ENCODE peak calls at places on chromosomes 6 and 20, in seven cellular contexts. H is adrenal gland, M is H9, P is tibial artery, G is upper lobe of right lung, O is fibroblast of lung, E is OCI-LY7. F is an unnamed sample.
A peak's percentile ranks its signal among the peaks of the same experiment; 100 is the strongest.

GRCh38 chr6:5379647-5380242 is 118.4 kb downstream of the FARS2 start:
- DNase-seq in H (peak; percentile 5), M (peak; percentile 59), P (no peak), G (no peak), O (no peak), E (peak; percentile 46), F (no peak)

GRCh38 chr20:33015114-33015491 is 7.6 kb downstream of the BPIFB2 start:
- DNase-seq in H (no peak), M (no peak), P (no peak), G (no peak), O (no peak), E (no peak), F (no peak)

GRCh38 chr6:3260772-3261517 is 2.2 kb downstream of the PSMG4 start:
- DNase-seq in H (no peak), M (no peak), P (no peak), G (no peak), O (no peak), E (no peak), F (no peak)

GRCh38 chr6:158445426-158446085 is 114.3 kb upstream of the TMEM181 start:
- DNase-seq in H (no peak), M (no peak), P (no peak), G (no peak), O (peak; percentile 66), E (no peak), F (no peak)

GRCh38 chr6:5435449-5435848 is 174.1 kb downstream of the FARS2 start:
- DNase-seq in H (peak; percentile 16), M (no peak), P (no peak), G (no peak), O (peak; percentile 83), E (no peak), F (no peak)

GRCh38 chr6:137237413-137238170 is 18.4 kb upstream of the IFNGR1 start:
- DNase-seq in H (no peak), M (no peak), P (no peak), G (no peak), O (peak; percentile 87), E (no peak), F (no peak)

GRCh38 chr6:110468696-110469095 is 7.7 kb downstream of the SLC22A16 start:
- DNase-seq in H (no peak), M (peak; percentile 41), P (no peak), G (no peak), O (no peak), E (no peak), F (no peak)

GRCh38 chr6:158978752-158979151 is 21.2 kb downstream of the RSPH3 start:
- DNase-seq in H (no peak), M (no peak), P (no peak), G (no peak), O (peak; percentile 59), E (no peak), F (no peak)

GRCh38 chr20:14724465-14724864 is 387.1 kb upstream of the FLRT3 start:
- DNase-seq in H (no peak), M (no peak), P (no peak), G (no peak), O (no peak), E (no peak), F (no peak)

GRCh38 chr20:62524486-62524885 is 48.7 kb upstream of the GATA5 start:
- DNase-seq in H (no peak), M (no peak), P (no peak), G (no peak), O (no peak), E (no peak), F (no peak)

GRCh38 chr6:125363360-125364121 is 61.8 kb upstream of the HDDC2 start:
- DNase-seq in H (peak; percentile 52), M (peak; percentile 72), P (peak; percentile 95), G (peak; percentile 64), O (peak; percentile 58), E (no peak), F (no peak)

GRCh38 chr6:150628908-150629307 is 29.2 kb downstream of the PLEKHG1 start:
- DNase-seq in H (no peak), M (no peak), P (no peak), G (no peak), O (no peak), E (no peak), F (no peak)

GRCh38 chr6:43951063-43951755 is 176.0 kb downstream of the MRPL14 start:
- DNase-seq in H (peak; percentile 84), M (peak; percentile 91), P (peak; percentile 61), G (peak; percentile 77), O (no peak), E (peak; percentile 28), F (no peak)

GRCh38 chr20:2846698-2847097 is 6.2 kb downstream of the VPS16 start:
- DNase-seq in H (no peak), M (no peak), P (no peak), G (no peak), O (no peak), E (no peak), F (no peak)

GRCh38 chr6:26270903-26271639 is 93.9 kb upstream of the BTN3A2 start:
- DNase-seq in H (peak; percentile 82), M (peak; percentile 86), P (peak; percentile 76), G (peak; percentile 69), O (peak; percentile 86), E (peak; percentile 98), F (peak; percentile 64)

GRCh38 chr20:6075428-6076219 is 21.8 kb upstream of the LRRN4 start:
- DNase-seq in H (peak; percentile 61), M (no peak), P (no peak), G (no peak), O (peak; percentile 52), E (no peak), F (no peak)

GRCh38 chr6:168158980-168159349 is 80.0 kb upstream of the FRMD1 start:
- DNase-seq in H (no peak), M (no peak), P (no peak), G (no peak), O (no peak), E (no peak), F (no peak)

GRCh38 chr6:106161893-106162292 is 75.8 kb downstream of the PRDM1 start:
- DNase-seq in H (no peak), M (no peak), P (no peak), G (no peak), O (no peak), E (no peak), F (no peak)

GRCh38 chr6:106163446-106163965 is 77.4 kb downstream of the PRDM1 start:
- DNase-seq in H (peak; percentile 58), M (peak; percentile 52), P (no peak), G (no peak), O (peak; percentile 81), E (peak; percentile 74), F (peak; percentile 22)

GRCh38 chr6:106161475-106161874 is 75.3 kb downstream of the PRDM1 start:
- DNase-seq in H (no peak), M (no peak), P (no peak), G (no peak), O (no peak), E (no peak), F (no peak)

GRCh38 chr6:106163966-106164877 is 78.1 kb downstream of the PRDM1 start:
- DNase-seq in H (peak; percentile 38), M (no peak), P (no peak), G (peak; percentile 71), O (peak; percentile 84), E (peak; percentile 83), F (no peak)

DNA sequence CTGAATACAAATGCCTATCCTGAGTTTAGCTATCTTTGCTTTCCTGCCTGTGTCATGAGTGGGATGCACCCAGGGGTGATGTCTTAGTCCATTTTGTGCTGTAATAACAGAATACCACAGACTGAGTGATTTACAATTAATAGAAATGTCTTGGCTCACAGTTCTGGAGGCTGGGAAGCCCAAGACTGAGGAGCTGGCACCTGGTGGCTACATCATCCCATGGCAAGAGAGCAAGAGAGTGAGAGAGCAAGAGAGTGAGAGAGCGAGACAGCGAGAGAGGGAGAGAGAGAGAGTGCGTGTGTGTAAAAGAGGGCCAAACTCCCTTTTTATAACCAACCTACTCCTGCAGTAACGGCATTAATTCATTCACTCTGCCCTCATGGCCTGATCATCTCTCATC is 76.8 kb downstream of the PRDM1 start:
- DNase-seq in H (no peak), M (no peak), P (no peak), G (no peak), O (peak; percentile 63), E (peak; percentile 47), F (no peak)
- TF ChIP-seq CTCF in H (no peak), M (no peak), P (no peak), G (no peak), O (no peak), E (peak; percentile 30), F (no peak)

GRCh38 chr20:34084227-34084923 is 27.7 kb downstream of the EIF2S2 start:
- DNase-seq in H (no peak), M (no peak), P (no peak), G (no peak), O (no peak), E (peak; percentile 40), F (no peak)
- H3K27ac ChIP-seq in H (peak overlapping the region; percentile 68), M (no peak overlapping the region), P (peak overlapping the region; percentile 64), G (no peak overlapping the region), O (no peak overlapping the region), E (peak overlapping the region; percentile 87), F (no peak overlapping the region)

GRCh38 chr6:31887173-31887572 is 8.4 kb upstream of the SLC44A4 start:
- DNase-seq in H (no peak), M (no peak), P (no peak), G (no peak), O (no peak), E (no peak), F (no peak)

GRCh38 chr6:31886426-31887068 is 7.8 kb upstream of the SLC44A4 start:
- DNase-seq in H (no peak), M (no peak), P (no peak), G (no peak), O (no peak), E (no peak), F (no peak)

GRCh38 chr6:31887608-31888007 is 8.8 kb upstream of the SLC44A4 start:
- DNase-seq in H (no peak), M (no peak), P (no peak), G (no peak), O (no peak), E (no peak), F (no peak)

GRCh38 chr6:31889331-31889972 is 8.0 kb downstream of the EHMT2 start:
- DNase-seq in H (no peak), M (no peak), P (no peak), G (no peak), O (no peak), E (no peak), F (no peak)

GRCh38 chr6:31888281-31889258 is 8.9 kb downstream of the EHMT2 start:
- DNase-seq in H (no peak), M (peak; percentile 52), P (no peak), G (peak; percentile 73), O (no peak), E (peak; percentile 38), F (peak; percentile 40)
- TF ChIP-seq CTCF in H (peak; percentile 51), M (peak; percentile 81), P (peak; percentile 51), G (peak; percentile 70), O (peak; percentile 67), E (peak; percentile 90), F (peak; percentile 84)

DNA sequence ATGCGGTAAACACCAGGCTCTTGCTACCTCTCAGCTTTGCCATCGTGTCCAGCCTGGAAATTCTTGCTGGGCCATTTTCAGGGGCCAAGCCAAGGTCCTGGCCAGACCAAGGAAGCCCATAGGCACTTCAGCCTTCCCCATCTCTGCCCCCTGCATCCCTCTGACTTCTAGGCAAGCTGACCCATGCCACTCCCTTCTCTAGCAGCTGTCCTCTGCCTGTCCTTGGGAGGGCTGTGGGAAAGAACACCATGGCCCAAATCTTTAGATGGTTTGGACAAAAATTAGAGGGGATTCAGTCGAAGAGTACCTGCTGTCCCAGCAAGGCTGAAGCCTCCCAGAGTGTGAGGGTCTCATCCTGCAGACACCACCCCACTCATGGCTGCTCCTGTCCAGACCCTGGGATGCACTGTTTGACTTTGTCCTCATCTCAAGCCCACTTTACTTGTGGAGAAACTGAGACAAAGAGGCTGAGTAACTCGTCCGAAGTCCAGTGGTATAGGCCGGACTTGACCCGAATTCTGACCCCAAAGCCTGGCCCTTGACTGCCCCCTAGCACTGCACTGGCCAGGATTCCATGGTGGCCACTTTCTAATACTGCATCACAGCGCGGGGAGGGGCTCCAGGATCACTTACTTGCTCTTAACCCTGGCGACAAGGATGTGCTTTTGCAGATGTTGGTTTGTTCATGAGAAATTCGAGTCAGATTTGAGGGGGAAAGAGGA is 22.4 kb upstream of the STX16 start:
- DNase-seq in H (no peak), M (no peak), P (no peak), G (no peak), O (no peak), E (no peak), F (no peak)
- H3K27ac ChIP-seq in H (no peak overlapping the region), M (no peak overlapping the region), P (no peak overlapping the region), G (no peak overlapping the region), O (no peak overlapping the region), E (no peak overlapping the region), F (no peak overlapping the region)